ENCODE peak calls at places on chromosomes 12 and 14, in six cellular contexts. N, D, O, S, R and B are unnamed samples.

GRCh38 chr12:109239179-109239578 is 69.9 kb downstream of the FOXN4 start:
- DNase-seq in O (no peak), S (no peak), R (no peak), D (no peak), N (no peak), B (no peak)

GRCh38 chr12:111754671-111755070 is 12.1 kb upstream of the ALDH2 start:
- DNase-seq in S (no peak), R (no peak), O (no peak), D (no peak), N (no peak), B (no peak)

GRCh38 chr12:85029456-85029855 is 6.6 kb downstream of the TSPAN19 start:
- DNase-seq in N (no peak), O (peak), D (no peak), S (no peak), R (peak), B (no peak)

GRCh38 chr12:104742551-104742961 is 215.5 kb downstream of the SLC41A2 start:
- DNase-seq in S (no peak), O (no peak), R (no peak), D (peak), N (no peak), B (no peak)

GRCh38 chr12:94073441-94074051 is 74.8 kb upstream of the PLXNC1 start:
- DNase-seq in N (no peak), S (no peak), D (no peak), R (no peak), O (peak), B (no peak)

GRCh38 chr14:89270439-89271227 is 146.4 kb downstream of the FOXN3 start:
- DNase-seq in D (peak), S (no peak), R (peak), N (no peak), O (no peak), B (no peak)

GRCh38 chr12:64175254-64175945 is 46.7 kb downstream of the KICS2 start:
- DNase-seq in R (no peak), S (no peak), D (no peak), N (no peak), O (peak), B (no peak)

GRCh38 chr12:87812030-87812429 is 217.2 kb downstream of the C12orf50 start:
- DNase-seq in S (no peak), R (peak), D (no peak), O (no peak), N (no peak), B (no peak)

GRCh38 chr14:50766338-50766886 is 64.5 kb downstream of the NIN start:
- DNase-seq in N (no peak), O (no peak), S (no peak), R (no peak), D (no peak), B (no peak)

GRCh38 chr12:124523071-124523470 is 44.3 kb downstream of the NCOR2 start:
- DNase-seq in S (no peak), O (no peak), R (peak), N (no peak), D (no peak), B (no peak)

GRCh38 chr12:119423285-119423684 is 88.8 kb downstream of the CCDC60 start:
- DNase-seq in S (no peak), D (no peak), R (no peak), O (no peak), N (peak), B (no peak)

GRCh38 chr12:117850048-117850447 is 118.7 kb downstream of the KSR2 start:
- DNase-seq in S (peak), D (no peak), R (peak), N (peak), O (peak), B (peak)

GRCh38 chr12:100503228-100503628 is 29.6 kb downstream of the NR1H4 start:
- DNase-seq in R (no peak), S (no peak), O (no peak), D (no peak), N (no peak), B (no peak)

GRCh38 chr12:76505050-76505449 is 54.5 kb downstream of the OSBPL8 start:
- DNase-seq in O (no peak), D (no peak), N (no peak), S (no peak), R (no peak), B (no peak)

GRCh38 chr12:101243074-101243473 is 33.0 kb upstream of the SLC5A8 start:
- DNase-seq in O (no peak), R (peak), N (no peak), D (no peak), S (no peak), B (no peak)

GRCh38 chr14:21428930-21429329 is 27.0 kb downstream of the CHD8 start:
- DNase-seq in N (no peak), S (no peak), D (peak), O (no peak), R (no peak), B (no peak)

GRCh38 chr12:126069549-126070165 is 1004.4 kb downstream of the AACS start:
- DNase-seq in O (peak), R (peak), D (peak), S (peak), N (peak), B (peak)

GRCh38 chr12:81644503-81644902 is 114.6 kb downstream of the PPFIA2 start:
- DNase-seq in R (peak), O (peak), S (no peak), N (no peak), D (no peak), B (no peak)

GRCh38 chr12:119780786-119781434 is 96.2 kb downstream of the CIT start:
- DNase-seq in D (peak), O (peak), N (peak), S (peak), R (peak), B (peak)

GRCh38 chr12:57579677-57580465 is 11.1 kb upstream of the PIP4K2C start:
- DNase-seq in N (no peak), D (no peak), R (no peak), S (no peak), O (no peak), B (no peak)

GRCh38 chr12:89411846-89412245 is 59.5 kb upstream of the DUSP6 start:
- DNase-seq in O (no peak), D (no peak), S (no peak), R (no peak), N (no peak), B (no peak)

GRCh38 chr14:93984987-93985410 is 8.6 kb upstream of the ASB2 start:
- DNase-seq in D (no peak), S (no peak), R (peak), O (peak), N (peak), B (peak)

GRCh38 chr12:34403706-34404376 is 381.5 kb downstream of the ALG10 start:
- DNase-seq in S (peak), O (no peak), N (peak), D (peak), R (no peak), B (no peak)

GRCh38 chr14:68451676-68452387 is 341.0 kb downstream of the ZFP36L1 start:
- DNase-seq in R (no peak), D (no peak), N (no peak), O (peak), S (no peak), B (no peak)

GRCh38 chr14:103521438-103521961 is 1.1 kb downstream of the CKB start:
- DNase-seq in O (no peak), N (peak), S (no peak), R (no peak), D (peak), B (no peak)

GRCh38 chr14:83260751-83261150 is 1727.1 kb upstream of the SEL1L start:
- DNase-seq in D (no peak), O (no peak), R (no peak), S (no peak), N (no peak), B (no peak)

GRCh38 chr12:2944401-2945047 is 14.7 kb upstream of the TEAD4 start:
- DNase-seq in N (peak), D (peak), R (peak), S (peak), O (peak), B (peak)

GRCh38 chr12:98464155-98464554 is 51.2 kb upstream of the TMPO start:
- DNase-seq in R (peak), N (no peak), D (no peak), S (no peak), O (peak), B (no peak)

GRCh38 chr12:46442239-46442638 is 69.7 kb upstream of the SLC38A2 start:
- DNase-seq in N (no peak), R (peak), O (peak), S (no peak), D (no peak), B (no peak)

GRCh38 chr12:99810718-99811593 is 163.4 kb downstream of the GARIN6 start:
- DNase-seq in R (peak), N (no peak), S (no peak), O (peak), D (no peak), B (no peak)

GRCh38 chr14:43041976-43042375 is 1435.3 kb downstream of the LRFN5 start:
- DNase-seq in S (no peak), R (no peak), O (no peak), D (no peak), N (no peak), B (no peak)

GRCh38 chr12:45775964-45776363 is 46.5 kb downstream of the ARID2 start:
- DNase-seq in N (peak), O (no peak), S (no peak), D (no peak), R (no peak), B (no peak)

GRCh38 chr12:11753151-11753501 is 103.7 kb downstream of the ETV6 start:
- DNase-seq in S (no peak), O (no peak), N (peak), D (no peak), R (no peak), B (no peak)

GRCh38 chr12:12717586-12718381 is 616 bp downstream of the CDKN1B start:
- DNase-seq in O (peak), S (peak), R (no peak), D (no peak), N (peak), B (no peak)

GRCh38 chr12:66694666-66695065 is 15.8 kb upstream of the GRIP1 start:
- DNase-seq in S (no peak), R (no peak), O (no peak), D (no peak), N (no peak), B (no peak)
- TF ChIP-seq CTCF in S (no peak), R (no peak), O (no peak), D (no peak), N (no peak), B (no peak)

GRCh38 chr12:40107803-40108620 is 2.1 kb upstream of the SLC2A13 start:
- DNase-seq in S (no peak), N (no peak), R (no peak), D (no peak), O (peak), B (no peak)
- TF ChIP-seq CTCF in S (peak), N (no peak), R (no peak), D (no peak), O (no peak), B (no peak)

DNA sequence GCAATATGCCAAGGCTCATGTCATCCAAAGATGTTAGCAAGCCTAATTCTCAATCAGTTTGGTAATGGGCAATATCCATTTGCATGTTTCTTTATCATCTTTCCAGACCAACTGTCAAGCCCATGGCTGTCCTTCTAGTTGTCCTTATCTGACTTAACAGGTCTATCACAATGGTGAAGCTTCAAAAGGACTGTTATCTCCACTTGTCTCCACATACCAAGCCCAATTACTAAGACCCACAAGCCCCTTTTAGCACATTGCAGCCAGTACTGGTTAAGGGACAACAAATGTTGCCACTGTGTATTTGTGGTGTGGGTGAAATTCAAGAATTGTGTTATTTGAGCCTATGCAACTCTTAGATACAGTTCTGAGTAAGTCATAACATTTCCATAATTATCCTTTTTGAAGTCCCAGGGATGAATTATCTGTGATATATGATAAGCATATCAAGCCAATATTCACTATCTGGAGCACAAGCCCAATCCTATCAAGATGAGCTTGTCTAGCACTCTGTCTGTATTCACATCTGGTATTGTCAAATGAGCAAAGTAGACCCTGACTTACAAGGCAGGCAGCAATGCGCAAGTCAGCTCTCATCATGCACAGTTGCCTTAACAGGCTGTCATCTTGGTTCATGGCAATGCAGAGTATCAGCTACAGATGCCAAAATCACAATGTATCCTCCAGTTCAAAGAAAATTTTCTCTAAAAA is 19.3 kb upstream of the ST8SIA1 start:
- DNase-seq in R (no peak), D (no peak), S (no peak), O (no peak), N (no peak), B (no peak)
- TF ChIP-seq CTCF in R (no peak), D (no peak), S (no peak), O (no peak), N (no peak), B (no peak)

DNA sequence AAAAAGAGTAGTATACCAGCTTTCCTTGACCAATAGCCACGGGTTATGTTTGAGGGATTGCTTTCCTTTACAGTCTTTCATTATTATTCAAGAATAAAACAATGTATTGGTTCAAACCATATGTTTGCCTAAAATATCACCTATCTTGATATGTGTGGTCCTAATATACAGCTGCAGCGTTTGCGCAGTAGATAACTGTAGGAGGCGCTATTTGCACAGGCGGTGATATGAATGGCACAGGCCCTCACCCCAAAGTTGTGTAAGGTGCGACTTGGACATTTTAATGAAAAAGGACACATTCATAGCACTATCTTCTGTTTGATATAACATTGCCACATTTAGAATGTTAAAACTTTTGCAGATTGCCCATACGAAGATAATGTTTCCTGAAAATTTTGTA is 298.4 kb downstream of the TRHDE start:
- DNase-seq in O (no peak), N (peak), R (peak), D (no peak), S (no peak), B (peak)
- TF ChIP-seq CTCF in O (no peak), N (peak), R (no peak), D (no peak), S (peak), B (peak)

GRCh38 chr14:100106661-100107112 is 41.5 kb downstream of the EVL start:
- DNase-seq in D (no peak), N (no peak), O (no peak), R (peak), S (no peak), B (no peak)
- TF ChIP-seq CTCF in D (no peak), N (no peak), O (no peak), R (no peak), S (no peak), B (no peak)

DNA sequence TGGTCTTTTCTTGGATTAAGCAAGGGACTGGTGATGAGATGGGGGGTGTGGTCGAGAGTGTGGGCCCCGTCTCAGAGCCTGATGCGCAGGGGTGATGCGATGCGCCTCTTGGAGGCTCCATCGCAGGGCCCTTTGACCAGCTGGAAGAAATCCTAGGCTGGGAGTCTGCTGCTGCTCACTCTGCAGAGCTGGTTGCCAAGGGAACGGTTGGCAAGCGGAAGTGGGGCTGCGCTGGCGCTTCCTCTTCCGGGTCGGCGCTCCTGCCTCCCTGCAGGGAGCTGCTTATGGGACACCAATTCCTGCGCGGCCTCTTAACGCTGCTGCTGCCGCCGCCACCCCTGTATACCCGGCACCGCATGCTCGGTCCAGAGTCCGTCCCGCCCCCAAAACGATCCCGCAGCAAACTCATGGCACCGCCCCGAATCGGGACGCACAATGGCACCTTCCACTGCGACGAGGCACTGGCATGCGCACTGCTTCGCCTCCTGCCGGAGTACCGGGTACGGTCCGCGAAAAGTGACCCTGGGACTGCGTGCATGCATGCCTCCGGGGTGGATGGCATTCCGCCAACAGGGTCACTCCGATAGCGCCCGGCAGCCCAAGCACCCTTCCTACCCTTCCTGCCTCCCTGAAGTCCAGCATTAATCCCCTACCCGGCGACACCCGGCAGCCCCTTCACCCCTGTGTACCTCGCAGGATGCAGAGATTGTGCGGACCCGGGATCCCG is at the start of gene MYG1:
- DNase-seq in N (peak), R (peak), D (peak), S (peak), O (peak), B (peak)
- TF ChIP-seq CTCF in N (no peak), R (peak), D (no peak), S (peak), O (peak), B (peak)

DNA sequence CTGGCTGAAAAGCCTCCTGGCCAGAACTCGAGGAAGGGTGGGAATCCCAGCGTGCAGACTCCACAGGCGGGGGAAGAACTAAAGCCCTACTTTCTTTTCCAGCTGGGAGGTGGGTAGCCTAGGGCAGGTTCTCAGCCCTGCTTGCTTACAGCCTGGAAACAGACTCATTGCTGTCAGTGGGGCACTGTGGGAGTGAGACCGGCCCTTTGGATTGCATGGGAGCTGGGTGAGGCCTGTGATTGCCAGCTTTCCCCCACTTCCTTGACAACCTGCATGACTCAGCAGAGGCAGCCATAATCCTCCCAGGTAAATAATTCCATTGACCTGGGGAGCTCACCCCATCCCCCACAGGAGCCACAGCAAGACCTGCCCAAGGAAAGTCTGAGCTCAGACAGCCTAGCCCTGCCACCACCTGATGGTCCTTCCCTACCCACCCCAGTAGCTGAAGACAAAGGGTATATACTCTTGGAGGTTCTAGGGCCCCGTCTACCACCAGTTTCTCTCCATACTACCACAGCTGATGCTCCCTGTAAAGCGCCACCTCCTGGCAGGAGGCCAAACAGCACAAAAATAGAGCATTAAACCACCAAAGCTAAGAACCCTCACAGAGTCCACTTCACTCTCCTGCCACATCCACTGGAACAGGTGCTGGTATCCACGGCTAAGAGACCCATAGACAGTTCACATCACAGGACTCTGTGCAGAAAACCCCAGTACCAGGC is 294.1 kb downstream of the SEC23A start:
- DNase-seq in S (no peak), R (peak), N (peak), D (peak), O (no peak), B (no peak)
- TF ChIP-seq CTCF in S (peak), R (peak), N (peak), D (no peak), O (no peak), B (peak)

GRCh38 chr14:64773046-64773445 is 68.8 kb downstream of the PLEKHG3 start:
- DNase-seq in N (no peak), R (no peak), D (no peak), S (no peak), O (no peak), B (no peak)

GRCh38 chr14:64770751-64771150 is 66.5 kb downstream of the PLEKHG3 start:
- DNase-seq in N (no peak), O (no peak), S (no peak), D (no peak), R (no peak), B (no peak)

GRCh38 chr14:64773577-64773976 is 69.4 kb downstream of the PLEKHG3 start:
- DNase-seq in S (no peak), O (no peak), N (no peak), D (no peak), R (no peak), B (no peak)

GRCh38 chr14:64771161-64771560 is 66.9 kb downstream of the PLEKHG3 start:
- DNase-seq in O (no peak), N (no peak), D (no peak), R (no peak), S (no peak), B (no peak)

GRCh38 chr14:64772394-64772950 is 68.2 kb downstream of the PLEKHG3 start:
- DNase-seq in S (no peak), O (no peak), D (no peak), N (no peak), R (no peak), B (no peak)
- TF ChIP-seq CTCF in S (no peak), O (no peak), D (no peak), N (no peak), R (no peak), B (no peak)

DNA sequence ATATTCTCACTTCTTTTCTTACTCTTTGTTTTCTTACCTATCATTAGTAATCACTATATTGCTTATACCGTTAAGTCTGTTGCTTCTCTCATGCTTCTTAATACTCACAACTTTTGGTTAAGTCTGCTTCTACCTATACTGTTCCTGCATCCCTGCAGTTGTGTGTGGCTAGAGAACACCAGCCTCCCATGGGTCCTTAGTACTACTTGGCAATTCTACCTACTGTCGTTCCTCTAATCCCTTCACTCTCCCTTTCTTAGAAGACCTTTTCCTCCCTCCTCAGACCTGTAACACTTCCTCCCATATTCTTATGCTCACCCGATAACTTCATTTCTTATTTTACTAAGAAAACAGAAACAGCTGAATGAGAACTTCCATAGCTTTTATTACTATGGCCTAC is 29.3 kb downstream of the CNOT2 start:
- DNase-seq in R (no peak), O (no peak), D (no peak), S (no peak), N (no peak), B (no peak)
- TF ChIP-seq CTCF in R (no peak), O (no peak), D (no peak), S (no peak), N (no peak), B (no peak)